ENCODE peak calls at places on chromosomes 5 and 9, in four cellular contexts. I is endothelial cell of umbilical vein, K is SK-N-SH, V is Panc1. O is an unnamed sample.
A peak's percentile ranks its signal among the peaks of the same experiment; 100 is the strongest.

GRCh38 chr5:143061161-143061945 is 291.2 kb downstream of the ARHGAP26 start:
- DNase-seq in I (peak; percentile 73), K (no peak), V (peak; percentile 75), O (no peak)

GRCh38 chr5:151449288-151449687 is 1.9 kb downstream of the SLC36A1 start:
- DNase-seq in I (no peak), K (peak; percentile 48), V (no peak), O (no peak)

GRCh38 chr5:25334288-25334790 is 689.6 kb upstream of the CDH10 start:
- DNase-seq in I (no peak), K (no peak), V (no peak), O (no peak)

GRCh38 chr9:84001621-84002020 is 21.0 kb downstream of the RMI1 start:
- DNase-seq in I (no peak), K (no peak), V (no peak), O (no peak)

GRCh38 chr9:103700558-103700957 is 393.6 kb upstream of the SMC2 start:
- DNase-seq in I (no peak), K (no peak), V (no peak), O (no peak)

GRCh38 chr5:176779537-176779936 is 30.8 kb upstream of the UNC5A start:
- DNase-seq in I (no peak), K (no peak), V (no peak), O (peak; percentile 15)

GRCh38 chr5:116476903-116477537 is 97.6 kb downstream of the SEMA6A start:
- DNase-seq in I (no peak), K (no peak), V (no peak), O (no peak)

GRCh38 chr9:113547501-113547900 is 84.0 kb downstream of the RGS3 start:
- DNase-seq in I (no peak), K (no peak), V (no peak), O (no peak)

GRCh38 chr5:50929174-50929573 is 262.7 kb downstream of the PARP8 start:
- DNase-seq in I (no peak), K (no peak), V (no peak), O (no peak)

GRCh38 chr5:178794433-178794832 is 64.0 kb upstream of the ZNF354A start:
- DNase-seq in I (no peak), K (no peak), V (no peak), O (no peak)

GRCh38 chr9:38276751-38277439 is 115.6 kb upstream of the ALDH1B1 start:
- DNase-seq in I (no peak), K (no peak), V (no peak), O (no peak)

GRCh38 chr9:2021731-2022130 is 6.6 kb downstream of the SMARCA2 start:
- DNase-seq in I (no peak), K (no peak), V (no peak), O (no peak)
- H3K4me1 ChIP-seq in I (peaks cover 48% of the 10 kb centered on the region), K (peaks cover 14% of the 10 kb centered on the region), V (no peaks in the 10 kb centered on the region), O (peaks cover 83% of the 10 kb centered on the region)

DNA sequence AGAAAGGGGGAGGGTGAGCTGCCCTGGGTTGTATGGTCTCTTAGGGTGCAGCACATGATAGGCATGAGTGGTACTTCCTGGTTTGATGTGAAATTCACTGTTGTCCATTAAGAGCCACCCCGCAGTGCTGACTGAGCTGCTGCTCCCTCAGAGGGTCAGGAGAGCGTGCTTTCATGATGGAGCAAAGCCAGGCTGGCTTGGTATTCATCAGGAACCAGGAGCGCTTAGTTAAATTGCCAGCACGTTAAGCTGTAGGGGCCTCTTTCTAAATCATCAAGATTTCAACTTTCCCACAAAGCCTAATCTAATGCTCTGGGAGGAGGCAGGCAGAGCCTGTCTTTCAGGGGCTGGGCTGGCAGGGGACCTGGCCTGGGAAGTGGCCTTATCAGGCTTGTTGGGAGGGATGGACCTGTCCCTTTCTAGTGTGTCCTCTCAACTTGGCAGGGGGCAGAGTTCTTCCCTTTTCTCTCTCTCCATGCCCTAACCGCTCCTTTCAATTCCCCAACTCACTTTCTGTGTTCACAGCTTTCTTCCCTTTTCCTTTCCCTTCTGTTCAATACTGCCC is 7.9 kb downstream of the CYSTM1 start:
- DNase-seq in I (peak; percentile 36), K (no peak), V (no peak), O (peak; percentile 77)
- H3K4me3 ChIP-seq in I (no peak overlapping the region), K (no peak overlapping the region), V (no peak overlapping the region), O (no peak overlapping the region)

GRCh38 chr5:66002415-66002814 is 76.0 kb downstream of the ERBIN start:
- DNase-seq in I (no peak), K (no peak), V (no peak), O (no peak)
- TF ChIP-seq POLR2AphosphoS5 in I (no peak), K (no peak), V (no peak), O (no peak)

GRCh38 chr9:33157960-33158359 is 9.2 kb downstream of the B4GALT1 start:
- DNase-seq in I (no peak), K (no peak), V (no peak), O (no peak)
- H3K4me1 ChIP-seq in I (peaks cover 67% of the 10 kb centered on the region), K (peaks cover 53% of the 10 kb centered on the region), V (peaks cover 76% of the 10 kb centered on the region), O (no peaks in the 10 kb centered on the region)

DNA sequence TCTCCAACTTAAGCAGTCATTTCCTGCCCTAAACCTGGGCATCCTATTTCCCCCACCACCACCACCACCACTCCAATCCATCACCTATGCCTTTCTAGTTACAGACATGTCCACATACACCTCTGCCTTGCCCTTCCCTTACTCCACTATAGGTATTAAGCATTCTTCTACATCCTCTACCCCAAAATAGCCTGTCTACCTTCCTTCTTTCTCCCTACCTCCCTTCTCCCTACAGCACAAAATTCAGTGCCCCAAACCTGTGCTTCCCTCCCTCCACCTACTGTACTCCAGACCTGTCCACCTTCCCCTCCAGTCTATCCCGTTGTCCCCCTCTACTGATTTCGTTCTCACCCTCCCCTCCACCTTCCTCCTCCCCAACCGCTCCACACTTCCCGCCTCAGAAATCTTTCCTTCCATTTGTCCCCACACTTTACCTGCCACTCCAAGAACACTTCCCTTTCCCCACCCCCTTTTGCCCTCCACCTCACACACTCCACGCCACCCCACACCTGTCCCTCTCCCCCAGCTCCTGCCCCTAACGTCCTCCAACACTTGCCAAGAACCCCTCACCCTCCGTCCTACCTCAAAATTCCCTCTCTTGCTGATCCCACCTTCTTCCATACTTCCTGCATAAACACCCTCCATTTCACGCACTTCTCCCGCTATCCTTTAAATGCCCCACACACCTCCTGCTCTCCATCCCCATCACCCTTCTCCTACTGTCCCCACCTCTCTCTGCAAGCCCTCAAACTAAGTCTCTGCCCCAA is 1.5 kb downstream of the STRBP start:
- DNase-seq in I (no peak), K (no peak), V (no peak), O (no peak)
- H3K4me3 ChIP-seq in I (no peak overlapping the region), K (no peak overlapping the region), V (peak overlapping the region; percentile 63), O (peak overlapping the region; percentile 78)

DNA sequence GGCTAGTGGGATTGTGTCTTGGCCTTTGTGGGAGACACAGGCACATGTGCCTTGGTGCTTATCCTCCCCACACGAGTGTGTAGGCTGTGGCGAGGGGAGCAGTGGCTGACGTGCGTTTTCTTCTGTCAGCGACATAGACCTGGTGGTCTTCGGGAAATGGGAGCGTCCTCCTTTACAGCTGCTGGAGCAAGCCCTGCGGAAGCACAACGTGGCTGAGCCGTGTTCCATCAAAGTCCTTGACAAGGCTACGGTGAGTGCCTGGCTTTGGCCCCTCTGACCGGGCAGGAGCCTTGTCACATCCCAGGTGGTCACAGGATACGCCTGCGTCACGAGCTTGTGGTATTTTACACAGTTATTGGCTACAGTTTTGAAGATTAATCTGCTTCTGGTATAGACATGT is 26.4 kb downstream of the TENT4A start:
- DNase-seq in I (no peak), K (no peak), V (no peak), O (peak; percentile 29)
- TF ChIP-seq POLR2AphosphoS5 in I (no peak), K (no peak), V (no peak), O (no peak)

O was measured in sigmoid colon.